ENCODE peak calls at places on chromosomes 2 and 18, in four cellular contexts. One of them, this sample, is unnamed.
A peak's percentile ranks its signal among the peaks of the same experiment; 100 is the strongest.

GRCh38 chr2:231780123-231780908 is 766 bp downstream of the PDE6D start:
- DNase-seq in HCT116: no peak
- DNase-seq in SK-N-SH: peak; percentile 37
- DNase-seq in breast epithelium: no peak
- DNase-seq in this sample: peak; percentile 71

GRCh38 chr2:137192366-137193315 is 427.3 kb downstream of the THSD7B start:
- DNase-seq in HCT116: no peak
- DNase-seq in SK-N-SH: no peak
- DNase-seq in breast epithelium: no peak
- DNase-seq in this sample: no peak

GRCh38 chr2:16239296-16239850 is 299.0 kb downstream of the MYCN start:
- DNase-seq in HCT116: no peak
- DNase-seq in SK-N-SH: no peak
- DNase-seq in breast epithelium: no peak
- DNase-seq in this sample: no peak

GRCh38 chr2:240491483-240491882 is 56.0 kb downstream of the GPC1 start:
- DNase-seq in HCT116: no peak
- DNase-seq in SK-N-SH: no peak
- DNase-seq in breast epithelium: no peak
- DNase-seq in this sample: no peak

GRCh38 chr2:170235860-170236638 is 58.1 kb downstream of the MYO3B start:
- DNase-seq in HCT116: peak; percentile 60
- DNase-seq in SK-N-SH: peak; percentile 61
- DNase-seq in breast epithelium: no peak
- DNase-seq in this sample: peak; percentile 90

GRCh38 chr2:216519154-216519762 is 20.6 kb downstream of the RPL37A start:
- DNase-seq in HCT116: peak; percentile 67
- DNase-seq in SK-N-SH: peak; percentile 64
- DNase-seq in breast epithelium: peak; percentile 55
- DNase-seq in this sample: peak; percentile 90

GRCh38 chr18:5627756-5628511 is 84.1 kb upstream of the EPB41L3 start:
- DNase-seq in HCT116: no peak
- DNase-seq in SK-N-SH: no peak
- DNase-seq in breast epithelium: no peak
- DNase-seq in this sample: peak; percentile 28

GRCh38 chr18:8229786-8230185 is 379.5 kb upstream of the RAB12 start:
- DNase-seq in HCT116: no peak
- DNase-seq in SK-N-SH: no peak
- DNase-seq in breast epithelium: no peak
- DNase-seq in this sample: no peak

GRCh38 chr18:48293954-48294893 is 115.0 kb downstream of the ZBTB7C start:
- DNase-seq in HCT116: no peak
- DNase-seq in SK-N-SH: peak; percentile 70
- DNase-seq in breast epithelium: no peak
- DNase-seq in this sample: no peak

GRCh38 chr2:49108851-49109250 is 45.5 kb downstream of the FSHR start:
- DNase-seq in HCT116: no peak
- DNase-seq in SK-N-SH: no peak
- DNase-seq in breast epithelium: no peak
- DNase-seq in this sample: no peak

GRCh38 chr2:3254438-3254941 is 123.1 kb downstream of the EIPR1 start:
- DNase-seq in HCT116: no peak
- DNase-seq in SK-N-SH: no peak
- DNase-seq in breast epithelium: no peak
- DNase-seq in this sample: no peak

GRCh38 chr2:144516981-144517824 is 2.7 kb downstream of the ZEB2 start:
- DNase-seq in HCT116: no peak
- DNase-seq in SK-N-SH: peak; percentile 77
- DNase-seq in breast epithelium: no peak
- DNase-seq in this sample: peak; percentile 66

GRCh38 chr2:234910186-234910679 is 41.6 kb upstream of the SH3BP4 start:
- DNase-seq in HCT116: no peak
- DNase-seq in SK-N-SH: no peak
- DNase-seq in breast epithelium: no peak
- DNase-seq in this sample: no peak

GRCh38 chr2:109032229-109032800 is 43.3 kb upstream of the EDAR start:
- DNase-seq in HCT116: no peak
- DNase-seq in SK-N-SH: no peak
- DNase-seq in breast epithelium: no peak
- DNase-seq in this sample: no peak

GRCh38 chr2:171491292-171491691 is 31.0 kb upstream of the CYBRD1 start:
- DNase-seq in HCT116: no peak
- DNase-seq in SK-N-SH: no peak
- DNase-seq in breast epithelium: no peak
- DNase-seq in this sample: no peak

GRCh38 chr2:65602851-65603250 is 170.5 kb upstream of the SPRED2 start:
- DNase-seq in HCT116: no peak
- DNase-seq in SK-N-SH: no peak
- DNase-seq in breast epithelium: no peak
- DNase-seq in this sample: no peak

GRCh38 chr2:110943070-110943634 is 177.6 kb upstream of the BCL2L11 start:
- DNase-seq in HCT116: no peak
- DNase-seq in SK-N-SH: no peak
- DNase-seq in breast epithelium: no peak
- DNase-seq in this sample: no peak

GRCh38 chr18:36653870-36654269 is 174.9 kb downstream of the TPGS2 start:
- DNase-seq in HCT116: no peak
- DNase-seq in SK-N-SH: no peak
- DNase-seq in breast epithelium: no peak
- DNase-seq in this sample: no peak

GRCh38 chr18:54388203-54389142 is 30.8 kb downstream of the C18orf54 start:
- DNase-seq in HCT116: peak; percentile 66
- DNase-seq in SK-N-SH: no peak
- DNase-seq in breast epithelium: no peak
- DNase-seq in this sample: peak; percentile 90

GRCh38 chr18:2971741-2972552 is 41.0 kb downstream of the LPIN2 start:
- DNase-seq in HCT116: no peak
- DNase-seq in SK-N-SH: no peak
- DNase-seq in breast epithelium: no peak
- DNase-seq in this sample: no peak

DNA sequence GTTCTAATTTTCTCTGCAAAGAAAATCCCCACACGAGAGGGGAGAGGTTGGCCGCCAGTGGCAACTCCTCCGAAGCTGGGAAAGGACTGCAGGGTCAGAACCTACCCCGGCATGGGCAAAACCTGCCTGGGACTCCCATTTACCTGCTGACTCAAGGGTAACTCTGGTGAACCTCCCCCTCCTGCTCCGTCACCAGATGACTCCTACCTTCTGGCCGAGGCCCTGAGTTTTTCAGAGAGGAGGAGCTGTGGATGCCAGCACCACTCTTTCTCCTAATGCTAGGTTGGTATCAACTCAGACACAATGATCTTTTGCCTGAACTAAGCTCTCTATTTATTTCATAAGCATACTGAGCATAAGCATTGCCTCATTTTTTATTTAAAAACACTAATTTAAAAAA is 96.6 kb downstream of the ALPK2 start:
- DNase-seq in HCT116: no peak
- DNase-seq in SK-N-SH: no peak
- DNase-seq in breast epithelium: no peak
- DNase-seq in this sample: no peak
- TF ChIP-seq POLR2AphosphoS5 in HCT116: no peak
- TF ChIP-seq POLR2AphosphoS5 in SK-N-SH: no peak
- TF ChIP-seq POLR2AphosphoS5 in breast epithelium: no peak
- TF ChIP-seq POLR2AphosphoS5 in this sample: no peak

GRCh38 chr2:11498543-11499034 is 32.6 kb upstream of the E2F6 start:
- DNase-seq in HCT116: no peak
- DNase-seq in SK-N-SH: peak; percentile 80
- DNase-seq in breast epithelium: peak; percentile 69
- DNase-seq in this sample: no peak
- TF ChIP-seq CTCF in HCT116: no peak
- TF ChIP-seq CTCF in SK-N-SH: no peak
- TF ChIP-seq CTCF in breast epithelium: no peak
- TF ChIP-seq CTCF in this sample: no peak

GRCh38 chr2:32063310-32064020 is at the start of gene SPAST:
- DNase-seq in HCT116: peak; percentile 94
- DNase-seq in SK-N-SH: peak; percentile 99
- DNase-seq in breast epithelium: peak; percentile 95
- DNase-seq in this sample: peak; percentile 99

GRCh38 chr2:32061430-32061829 is 1.9 kb upstream of the SPAST start:
- DNase-seq in HCT116: no peak
- DNase-seq in SK-N-SH: no peak
- DNase-seq in breast epithelium: no peak
- DNase-seq in this sample: no peak

GRCh38 chr2:32060266-32060665 is 3.1 kb upstream of the SPAST start:
- DNase-seq in HCT116: no peak
- DNase-seq in SK-N-SH: no peak
- DNase-seq in breast epithelium: no peak
- DNase-seq in this sample: no peak

GRCh38 chr2:32064021-32064678 is 794 bp downstream of the SPAST start:
- DNase-seq in HCT116: no peak
- DNase-seq in SK-N-SH: peak; percentile 55
- DNase-seq in breast epithelium: no peak
- DNase-seq in this sample: no peak

GRCh38 chr2:32061973-32062861 is 1.1 kb upstream of the SPAST start:
- DNase-seq in HCT116: no peak
- DNase-seq in SK-N-SH: peak; percentile 50
- DNase-seq in breast epithelium: no peak
- DNase-seq in this sample: peak; percentile 76
- TF ChIP-seq POLR2AphosphoS5 in HCT116: no peak
- TF ChIP-seq POLR2AphosphoS5 in SK-N-SH: no peak
- TF ChIP-seq POLR2AphosphoS5 in breast epithelium: no peak
- TF ChIP-seq POLR2AphosphoS5 in this sample: no peak

DNA sequence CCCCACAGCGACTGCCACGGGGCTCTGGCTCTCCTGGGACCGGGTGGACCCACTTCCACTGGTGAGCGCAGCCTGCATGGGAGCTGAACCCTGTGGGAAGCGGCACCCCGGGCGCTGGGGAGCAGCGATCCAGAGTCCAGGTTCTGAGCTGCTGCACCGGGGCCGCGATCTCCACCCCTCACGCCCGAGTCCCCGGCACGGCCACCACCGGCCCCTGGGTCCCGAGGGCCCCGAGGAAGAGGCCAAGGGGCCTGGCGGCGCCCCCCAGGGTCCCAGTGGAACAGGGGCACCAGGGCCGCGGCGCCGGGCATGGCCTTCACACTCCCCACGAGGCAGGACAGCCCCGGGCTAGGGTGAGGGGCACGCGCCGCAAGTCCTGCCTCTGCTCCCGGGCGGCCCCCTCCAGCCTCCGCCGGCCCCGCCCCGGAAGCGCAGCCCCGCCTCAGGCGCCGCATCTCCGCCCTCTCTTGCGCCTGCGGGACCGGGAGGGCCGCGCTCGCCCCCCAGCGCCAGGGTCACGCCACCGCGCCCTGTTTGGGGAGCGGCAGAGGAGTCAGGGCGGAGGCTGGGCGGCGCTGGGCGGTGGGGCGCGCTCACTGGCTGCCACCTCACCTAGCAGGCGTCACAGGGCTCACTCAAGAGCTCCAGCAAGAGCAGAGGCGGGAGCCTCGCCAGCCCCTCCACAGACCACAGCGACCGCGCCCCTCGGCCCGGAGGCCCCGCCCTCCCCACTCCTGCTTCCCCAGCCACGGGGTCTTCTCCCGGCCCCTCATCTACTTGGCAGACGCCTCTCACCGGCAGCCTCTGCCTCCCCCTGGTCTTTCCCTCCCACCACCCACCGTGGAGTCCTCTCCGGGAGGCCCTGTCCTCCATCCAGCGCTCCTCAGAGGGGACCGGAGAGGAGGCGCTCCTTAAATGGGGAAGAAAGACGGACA is 26.8 kb downstream of the THAP4 start:
- DNase-seq in HCT116: no peak
- DNase-seq in SK-N-SH: no peak
- DNase-seq in breast epithelium: peak; percentile 77
- DNase-seq in this sample: peak; percentile 97
- TF ChIP-seq CTCF in HCT116: no peak
- TF ChIP-seq CTCF in SK-N-SH: no peak
- TF ChIP-seq CTCF in breast epithelium: peak; percentile 34
- TF ChIP-seq CTCF in this sample: peak; percentile 78

DNA sequence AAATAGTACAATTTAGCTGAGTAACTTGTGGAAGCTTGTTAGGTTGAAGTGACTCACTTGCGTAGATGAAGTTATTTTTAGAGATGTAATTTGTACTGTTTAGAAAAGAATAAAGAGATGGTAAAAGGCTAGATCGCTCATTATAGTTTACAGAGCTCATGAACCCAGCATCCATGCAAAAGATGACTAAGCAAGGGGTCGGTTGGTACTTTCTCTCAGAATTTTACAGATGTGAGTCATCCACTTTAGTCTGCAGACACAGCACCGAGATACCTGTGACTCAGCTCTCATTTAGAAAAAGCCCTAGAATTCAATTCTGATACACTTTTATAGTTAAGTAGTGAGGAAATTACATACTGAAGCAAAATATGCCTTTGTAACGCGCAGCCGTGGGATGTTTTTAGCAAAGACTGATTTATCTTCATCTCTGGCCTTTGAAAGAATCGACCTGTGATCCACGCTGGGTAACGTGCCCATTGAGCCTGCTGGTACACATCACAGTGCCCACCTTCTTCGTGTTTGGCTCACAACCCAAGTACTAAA is 116.5 kb upstream of the FOSL2 start:
- DNase-seq in HCT116: peak; percentile 81
- DNase-seq in SK-N-SH: no peak
- DNase-seq in breast epithelium: no peak
- DNase-seq in this sample: no peak
- TF ChIP-seq POLR2AphosphoS5 in HCT116: peak; percentile 52
- TF ChIP-seq POLR2AphosphoS5 in SK-N-SH: peak; percentile 78
- TF ChIP-seq POLR2AphosphoS5 in breast epithelium: no peak
- TF ChIP-seq POLR2AphosphoS5 in this sample: no peak

GRCh38 chr2:9471212-9471611 is 3.1 kb upstream of the IAH1 start:
- DNase-seq in HCT116: no peak
- DNase-seq in SK-N-SH: no peak
- DNase-seq in breast epithelium: no peak
- DNase-seq in this sample: no peak

GRCh38 chr2:9474361-9475117 is at the start of gene IAH1:
- DNase-seq in HCT116: no peak
- DNase-seq in SK-N-SH: peak; percentile 98
- DNase-seq in breast epithelium: no peak
- DNase-seq in this sample: peak; percentile 54

GRCh38 chr2:9477914-9478313 is 3.6 kb downstream of the IAH1 start:
- DNase-seq in HCT116: no peak
- DNase-seq in SK-N-SH: no peak
- DNase-seq in breast epithelium: no peak
- DNase-seq in this sample: no peak

GRCh38 chr2:9473985-9474360 is 378 bp upstream of the IAH1 start:
- DNase-seq in HCT116: no peak
- DNase-seq in SK-N-SH: peak; percentile 85
- DNase-seq in breast epithelium: peak; percentile 55
- DNase-seq in this sample: no peak

GRCh38 chr2:9473308-9473984 is 905 bp upstream of the IAH1 start:
- DNase-seq in HCT116: no peak
- DNase-seq in SK-N-SH: peak; percentile 51
- DNase-seq in breast epithelium: no peak
- DNase-seq in this sample: peak; percentile 84
- TF ChIP-seq CTCF in HCT116: no peak
- TF ChIP-seq CTCF in SK-N-SH: no peak
- TF ChIP-seq CTCF in breast epithelium: peak; percentile 42
- TF ChIP-seq CTCF in this sample: peak; percentile 25

DNA sequence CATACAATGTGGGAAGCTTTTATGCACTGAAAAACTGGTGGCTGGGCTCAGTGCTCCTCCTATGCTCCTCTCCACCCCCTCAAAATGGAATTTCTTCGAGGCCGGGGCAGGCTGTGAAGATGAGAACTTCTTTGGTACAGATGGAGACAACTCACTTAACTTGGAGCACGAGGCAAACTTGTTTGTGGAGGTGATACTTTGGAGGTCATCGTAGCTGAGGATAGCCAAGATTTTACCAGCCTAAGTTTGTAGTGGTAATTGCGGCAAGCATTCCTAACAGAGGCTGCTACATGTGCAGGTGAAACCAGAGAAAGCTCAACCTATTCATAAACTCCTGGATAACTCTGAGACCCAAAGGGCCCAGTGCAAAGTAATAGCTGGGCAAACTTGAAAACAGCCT is 13.6 kb downstream of the NDUFS1 start:
- DNase-seq in HCT116: no peak
- DNase-seq in SK-N-SH: no peak
- DNase-seq in breast epithelium: no peak
- DNase-seq in this sample: no peak
- TF ChIP-seq POLR2AphosphoS5 in HCT116: no peak
- TF ChIP-seq POLR2AphosphoS5 in SK-N-SH: no peak
- TF ChIP-seq POLR2AphosphoS5 in breast epithelium: no peak
- TF ChIP-seq POLR2AphosphoS5 in this sample: no peak